ENCODE peak calls at places on chromosome 19, in four cellular contexts. One of them, this sample, is unnamed.

GRCh38 chr19:2289714-2290435 is 7.9 kb upstream of the PEAK3 start:
- DNase-seq in esophagus squamous epithelium: no peak
- DNase-seq in T-helper 17 cell: no peak
- DNase-seq in amygdala: no peak
- DNase-seq in this sample: no peak

GRCh38 chr19:42433503-42434260 is 6.5 kb upstream of the LIPE start:
- DNase-seq in esophagus squamous epithelium: no peak
- DNase-seq in T-helper 17 cell: peak; percentile 57
- DNase-seq in amygdala: peak; percentile 80
- DNase-seq in this sample: no peak

GRCh38 chr19:47035127-47035494 is 13.3 kb downstream of the TMEM160 start:
- DNase-seq in esophagus squamous epithelium: no peak
- DNase-seq in T-helper 17 cell: no peak
- DNase-seq in amygdala: no peak
- DNase-seq in this sample: no peak

GRCh38 chr19:44851427-44851826 is 5.3 kb downstream of the NECTIN2 start:
- DNase-seq in esophagus squamous epithelium: no peak
- DNase-seq in T-helper 17 cell: no peak
- DNase-seq in amygdala: no peak
- DNase-seq in this sample: no peak

GRCh38 chr19:9323557-9323918 is 441 bp upstream of the ZNF559 start:
- DNase-seq in esophagus squamous epithelium: no peak
- DNase-seq in T-helper 17 cell: peak; percentile 10
- DNase-seq in amygdala: peak; percentile 52
- DNase-seq in this sample: peak; percentile 14

GRCh38 chr19:53132231-53132991 is at the start of gene ZNF415:
- DNase-seq in esophagus squamous epithelium: no peak
- DNase-seq in T-helper 17 cell: peak; percentile 15
- DNase-seq in amygdala: peak; percentile 83
- DNase-seq in this sample: peak; percentile 25

GRCh38 chr19:11451942-11452813 is 16.7 kb downstream of the PRKCSH start:
- DNase-seq in esophagus squamous epithelium: no peak
- DNase-seq in T-helper 17 cell: no peak
- DNase-seq in amygdala: peak; percentile 24
- DNase-seq in this sample: no peak

GRCh38 chr19:35155441-35155840 is 906 bp downstream of the FXYD5 start:
- DNase-seq in esophagus squamous epithelium: no peak
- DNase-seq in T-helper 17 cell: no peak
- DNase-seq in amygdala: no peak
- DNase-seq in this sample: no peak

GRCh38 chr19:18044825-18045304 is 36.9 kb downstream of the ARRDC2 start:
- DNase-seq in esophagus squamous epithelium: peak; percentile 20
- DNase-seq in T-helper 17 cell: peak; percentile 66
- DNase-seq in amygdala: peak; percentile 49
- DNase-seq in this sample: no peak

GRCh38 chr19:32674153-32674958 is 624 bp downstream of the ANKRD27 start:
- DNase-seq in esophagus squamous epithelium: no peak
- DNase-seq in T-helper 17 cell: no peak
- DNase-seq in amygdala: no peak
- DNase-seq in this sample: no peak

GRCh38 chr19:5058456-5059190 is 89.7 kb downstream of the KDM4B start:
- DNase-seq in esophagus squamous epithelium: no peak
- DNase-seq in T-helper 17 cell: no peak
- DNase-seq in amygdala: peak; percentile 41
- DNase-seq in this sample: no peak

GRCh38 chr19:662207-662961 is 630 bp downstream of the RNF126 start:
- DNase-seq in esophagus squamous epithelium: no peak
- DNase-seq in T-helper 17 cell: peak; percentile 36
- DNase-seq in amygdala: no peak
- DNase-seq in this sample: no peak

GRCh38 chr19:41149831-41150230 is 35.6 kb downstream of the CYP2F1 start:
- DNase-seq in esophagus squamous epithelium: no peak
- DNase-seq in T-helper 17 cell: no peak
- DNase-seq in amygdala: no peak
- DNase-seq in this sample: no peak

GRCh38 chr19:48325265-48325910 is at the start of gene EMP3:
- DNase-seq in esophagus squamous epithelium: no peak
- DNase-seq in T-helper 17 cell: peak; percentile 72
- DNase-seq in amygdala: peak; percentile 39
- DNase-seq in this sample: peak; percentile 53

GRCh38 chr19:48779636-48780035 is 24.3 kb downstream of the FGF21 start:
- DNase-seq in esophagus squamous epithelium: no peak
- DNase-seq in T-helper 17 cell: no peak
- DNase-seq in amygdala: no peak
- DNase-seq in this sample: no peak

GRCh38 chr19:4380254-4380727 is 20.1 kb downstream of the SH3GL1 start:
- DNase-seq in esophagus squamous epithelium: no peak
- DNase-seq in T-helper 17 cell: peak; percentile 45
- DNase-seq in amygdala: no peak
- DNase-seq in this sample: no peak

GRCh38 chr19:16369664-16370576 is 45.3 kb downstream of the KLF2 start:
- DNase-seq in esophagus squamous epithelium: no peak
- DNase-seq in T-helper 17 cell: peak; percentile 69
- DNase-seq in amygdala: no peak
- DNase-seq in this sample: no peak

This sample was measured in thoracic aorta.